ENCODE peak calls at places on chromosome 15, in four cellular contexts. One of them, this sample, is unnamed.

GRCh38 chr15:46865155-46865554 is 852.1 kb upstream of the SEMA6D start:
- DNase-seq in foreskin fibroblast: no peak
- DNase-seq in dorsolateral prefrontal cortex: no peak
- DNase-seq in HFFc6: no peak
- DNase-seq in this sample: no peak

GRCh38 chr15:101121511-101122090 is 130.2 kb downstream of the CHSY1 start:
- DNase-seq in foreskin fibroblast: peak; percentile 79
- DNase-seq in dorsolateral prefrontal cortex: no peak
- DNase-seq in HFFc6: peak; percentile 20
- DNase-seq in this sample: no peak

GRCh38 chr15:68431792-68432401 is at the start of gene ITGA11:
- DNase-seq in foreskin fibroblast: peak; percentile 30
- DNase-seq in dorsolateral prefrontal cortex: no peak
- DNase-seq in HFFc6: no peak
- DNase-seq in this sample: no peak

GRCh38 chr15:99275061-99275460 is 23.8 kb downstream of the LRRC28 start:
- DNase-seq in foreskin fibroblast: no peak
- DNase-seq in dorsolateral prefrontal cortex: no peak
- DNase-seq in HFFc6: no peak
- DNase-seq in this sample: no peak

GRCh38 chr15:76312540-76313174 is 1.4 kb upstream of the ETFA start:
- DNase-seq in foreskin fibroblast: peak; percentile 76
- DNase-seq in dorsolateral prefrontal cortex: no peak
- DNase-seq in HFFc6: peak; percentile 72
- DNase-seq in this sample: no peak

GRCh38 chr15:101697488-101697887 is 26.8 kb downstream of the TARS3 start:
- DNase-seq in foreskin fibroblast: no peak
- DNase-seq in dorsolateral prefrontal cortex: no peak
- DNase-seq in HFFc6: no peak
- DNase-seq in this sample: no peak

GRCh38 chr15:48017747-48018146 is 103.0 kb upstream of the SLC24A5 start:
- DNase-seq in foreskin fibroblast: no peak
- DNase-seq in dorsolateral prefrontal cortex: no peak
- DNase-seq in HFFc6: no peak
- DNase-seq in this sample: no peak

GRCh38 chr15:71687902-71688508 is 122.3 kb upstream of the NR2E3 start:
- DNase-seq in foreskin fibroblast: peak; percentile 52
- DNase-seq in dorsolateral prefrontal cortex: no peak
- DNase-seq in HFFc6: no peak
- DNase-seq in this sample: no peak

GRCh38 chr15:29268706-29269484 is 727 bp downstream of the NSMCE3 start:
- DNase-seq in foreskin fibroblast: peak; percentile 49
- DNase-seq in dorsolateral prefrontal cortex: no peak
- DNase-seq in HFFc6: no peak
- DNase-seq in this sample: no peak

GRCh38 chr15:34001536-34001935 is 33.2 kb downstream of the CHRM5 start:
- DNase-seq in foreskin fibroblast: peak; percentile 16
- DNase-seq in dorsolateral prefrontal cortex: no peak
- DNase-seq in HFFc6: no peak
- DNase-seq in this sample: no peak

GRCh38 chr15:101698314-101698713 is 26.0 kb downstream of the TARS3 start:
- DNase-seq in foreskin fibroblast: peak; percentile 78
- DNase-seq in dorsolateral prefrontal cortex: no peak
- DNase-seq in HFFc6: peak; percentile 57
- DNase-seq in this sample: no peak

GRCh38 chr15:83854950-83855707 is 201.2 kb downstream of the ADAMTSL3 start:
- DNase-seq in foreskin fibroblast: peak; percentile 44
- DNase-seq in dorsolateral prefrontal cortex: no peak
- DNase-seq in HFFc6: no peak
- DNase-seq in this sample: no peak

GRCh38 chr15:48374472-48374871 is 43.2 kb downstream of the DUT start:
- DNase-seq in foreskin fibroblast: no peak
- DNase-seq in dorsolateral prefrontal cortex: no peak
- DNase-seq in HFFc6: no peak
- DNase-seq in this sample: no peak

GRCh38 chr15:74178326-74179100 is 5.0 kb downstream of the ISLR start:
- DNase-seq in foreskin fibroblast: no peak
- DNase-seq in dorsolateral prefrontal cortex: peak; percentile 17
- DNase-seq in HFFc6: no peak
- DNase-seq in this sample: no peak

GRCh38 chr15:62254137-62254934 is 89.3 kb upstream of the C2CD4B start:
- DNase-seq in foreskin fibroblast: peak; percentile 62
- DNase-seq in dorsolateral prefrontal cortex: no peak
- DNase-seq in HFFc6: peak; percentile 29
- DNase-seq in this sample: no peak

GRCh38 chr15:42457445-42458442 is 33.2 kb downstream of the ZNF106 start:
- DNase-seq in foreskin fibroblast: peak; percentile 94
- DNase-seq in dorsolateral prefrontal cortex: peak; percentile 34
- DNase-seq in HFFc6: peak; percentile 92
- DNase-seq in this sample: peak; percentile 30

GRCh38 chr15:66387176-66388056 is 704 bp downstream of the MAP2K1 start:
- DNase-seq in foreskin fibroblast: peak; percentile 92
- DNase-seq in dorsolateral prefrontal cortex: peak; percentile 38
- DNase-seq in HFFc6: peak; percentile 58
- DNase-seq in this sample: no peak

GRCh38 chr15:73394782-73395181 is 26.0 kb upstream of the HCN4 start:
- DNase-seq in foreskin fibroblast: no peak
- DNase-seq in dorsolateral prefrontal cortex: no peak
- DNase-seq in HFFc6: no peak
- DNase-seq in this sample: no peak

GRCh38 chr15:59344311-59344710 is 28.4 kb downstream of the MYO1E start:
- DNase-seq in foreskin fibroblast: no peak
- DNase-seq in dorsolateral prefrontal cortex: no peak
- DNase-seq in HFFc6: no peak
- DNase-seq in this sample: no peak

GRCh38 chr15:95857758-95858157 is 472.7 kb upstream of the NR2F2 start:
- DNase-seq in foreskin fibroblast: peak; percentile 50
- DNase-seq in dorsolateral prefrontal cortex: no peak
- DNase-seq in HFFc6: no peak
- DNase-seq in this sample: no peak

GRCh38 chr15:61146643-61147230 is 82.4 kb downstream of the RORA start:
- DNase-seq in foreskin fibroblast: no peak
- DNase-seq in dorsolateral prefrontal cortex: no peak
- DNase-seq in HFFc6: no peak
- DNase-seq in this sample: no peak

GRCh38 chr15:88243895-88244787 is 12.4 kb downstream of the NTRK3 start:
- DNase-seq in foreskin fibroblast: peak; percentile 20
- DNase-seq in dorsolateral prefrontal cortex: no peak
- DNase-seq in HFFc6: peak; percentile 15
- DNase-seq in this sample: peak; percentile 5

GRCh38 chr15:73560501-73561117 is 72.6 kb downstream of the NPTN start:
- DNase-seq in foreskin fibroblast: peak; percentile 81
- DNase-seq in dorsolateral prefrontal cortex: no peak
- DNase-seq in HFFc6: peak; percentile 67
- DNase-seq in this sample: peak; percentile 34

GRCh38 chr15:74176262-74177208 is 3.0 kb downstream of the ISLR start:
- DNase-seq in foreskin fibroblast: no peak
- DNase-seq in dorsolateral prefrontal cortex: peak; percentile 26
- DNase-seq in HFFc6: no peak
- DNase-seq in this sample: no peak

GRCh38 chr15:40545457-40545856 is 19.4 kb downstream of the CCDC32 start:
- DNase-seq in foreskin fibroblast: no peak
- DNase-seq in dorsolateral prefrontal cortex: no peak
- DNase-seq in HFFc6: no peak
- DNase-seq in this sample: no peak

GRCh38 chr15:51982013-51982769 is 10.6 kb upstream of the LEO1 start:
- DNase-seq in foreskin fibroblast: peak; percentile 87
- DNase-seq in dorsolateral prefrontal cortex: peak; percentile 36
- DNase-seq in HFFc6: peak; percentile 87
- DNase-seq in this sample: peak; percentile 70

GRCh38 chr15:90420488-90420850 is 32.4 kb downstream of the IQGAP1 start:
- DNase-seq in foreskin fibroblast: no peak
- DNase-seq in dorsolateral prefrontal cortex: no peak
- DNase-seq in HFFc6: no peak
- DNase-seq in this sample: no peak

GRCh38 chr15:35671197-35671596 is 125.2 kb upstream of the DPH6 start:
- DNase-seq in foreskin fibroblast: peak; percentile 42
- DNase-seq in dorsolateral prefrontal cortex: no peak
- DNase-seq in HFFc6: no peak
- DNase-seq in this sample: no peak

GRCh38 chr15:32784571-32784970 is 66.8 kb downstream of the GREM1 start:
- DNase-seq in foreskin fibroblast: peak; percentile 30
- DNase-seq in dorsolateral prefrontal cortex: no peak
- DNase-seq in HFFc6: no peak
- DNase-seq in this sample: no peak

GRCh38 chr15:74281147-74282133 is 45.3 kb downstream of the CCDC33 start:
- DNase-seq in foreskin fibroblast: no peak
- DNase-seq in dorsolateral prefrontal cortex: no peak
- DNase-seq in HFFc6: no peak
- DNase-seq in this sample: no peak

GRCh38 chr15:85870216-85871014 is 75.7 kb upstream of the KLHL25 start:
- DNase-seq in foreskin fibroblast: no peak
- DNase-seq in dorsolateral prefrontal cortex: no peak
- DNase-seq in HFFc6: no peak
- DNase-seq in this sample: no peak

GRCh38 chr15:89121414-89121813 is 33.2 kb downstream of the ABHD2 start:
- DNase-seq in foreskin fibroblast: no peak
- DNase-seq in dorsolateral prefrontal cortex: no peak
- DNase-seq in HFFc6: no peak
- DNase-seq in this sample: no peak

GRCh38 chr15:62071711-62072308 is 5.0 kb downstream of the C2CD4A start:
- DNase-seq in foreskin fibroblast: peak; percentile 68
- DNase-seq in dorsolateral prefrontal cortex: no peak
- DNase-seq in HFFc6: peak; percentile 39
- DNase-seq in this sample: no peak

GRCh38 chr15:26628879-26629529 is 143.9 kb downstream of the GABRB3 start:
- DNase-seq in foreskin fibroblast: peak; percentile 65
- DNase-seq in dorsolateral prefrontal cortex: peak; percentile 69
- DNase-seq in HFFc6: peak; percentile 84
- DNase-seq in this sample: no peak

GRCh38 chr15:80580107-80580506 is 115.0 kb upstream of the ABHD17C start:
- DNase-seq in foreskin fibroblast: peak; percentile 81
- DNase-seq in dorsolateral prefrontal cortex: no peak
- DNase-seq in HFFc6: peak; percentile 82
- DNase-seq in this sample: no peak

GRCh38 chr15:82132116-82132515 is 86.3 kb upstream of the MEX3B start:
- DNase-seq in foreskin fibroblast: peak; percentile 26
- DNase-seq in dorsolateral prefrontal cortex: no peak
- DNase-seq in HFFc6: no peak
- DNase-seq in this sample: no peak